ENCODE peak calls at places on chromosomes 3 and 15, in eight cellular contexts. U is neural crest cell, Q is SW480, Y is K562, L is frontal cortex, H is H54, R is neuronal stem cell, N is left ventricle myocardium superior. S is an unnamed sample.

GRCh38 chr3:58155838-58156237 is 54.9 kb downstream of the DNASE1L3 start:
- DNase-seq in U (no peak), Q (no peak), Y (no peak), L (no peak), H (no peak), R (no peak), N (no peak), S (no peak)

GRCh38 chr3:172478116-172478515 is 29.9 kb upstream of the GHSR start:
- DNase-seq in U (no peak), Q (no peak), Y (no peak), L (no peak), H (no peak), R (no peak), N (no peak), S (no peak)

GRCh38 chr3:139846729-139847128 is 88.3 kb upstream of the CLSTN2 start:
- DNase-seq in U (no peak), Q (no peak), Y (no peak), L (no peak), H (no peak), R (no peak), N (no peak), S (no peak)

GRCh38 chr3:46987485-46988401 is 8.3 kb downstream of the NBEAL2 start:
- DNase-seq in U (no peak), Q (peak; percentile 64), Y (peak; percentile 98), L (no peak), H (no peak), R (no peak), N (peak; percentile 79), S (no peak)

GRCh38 chr3:72134989-72135451 is 350.1 kb upstream of the PROK2 start:
- DNase-seq in U (no peak), Q (no peak), Y (no peak), L (no peak), H (no peak), R (no peak), N (no peak), S (no peak)

GRCh38 chr3:108088697-108089096 is 2.1 kb downstream of the CD47 start:
- DNase-seq in U (no peak), Q (peak; percentile 17), Y (no peak), L (no peak), H (no peak), R (no peak), N (no peak), S (peak; percentile 15)

GRCh38 chr3:56323986-56324420 is 144.3 kb downstream of the ERC2 start:
- DNase-seq in U (no peak), Q (peak; percentile 15), Y (peak; percentile 16), L (no peak), H (peak; percentile 52), R (peak; percentile 24), N (no peak), S (no peak)

GRCh38 chr3:157417247-157417646 is 19.4 kb upstream of the PTX3 start:
- DNase-seq in U (no peak), Q (no peak), Y (no peak), L (no peak), H (no peak), R (no peak), N (no peak), S (no peak)

GRCh38 chr3:179739816-179740594 is 87.2 kb downstream of the USP13 start:
- DNase-seq in U (no peak), Q (no peak), Y (no peak), L (no peak), H (no peak), R (no peak), N (no peak), S (no peak)

GRCh38 chr15:42730135-42730534 is 6.8 kb downstream of the CDAN1 start:
- DNase-seq in U (no peak), Q (no peak), Y (no peak), L (no peak), H (no peak), R (no peak), N (no peak), S (no peak)

GRCh38 chr3:53570086-53570485 is 75.7 kb downstream of the CACNA1D start:
- DNase-seq in U (no peak), Q (no peak), Y (no peak), L (no peak), H (no peak), R (no peak), N (no peak), S (no peak)

GRCh38 chr3:182740710-182741109 is 52.6 kb upstream of the ATP11B start:
- DNase-seq in U (no peak), Q (peak; percentile 12), Y (peak; percentile 73), L (no peak), H (peak; percentile 19), R (no peak), N (no peak), S (no peak)

GRCh38 chr3:128060473-128061381 is 8.5 kb downstream of the SEC61A1 start:
- DNase-seq in U (no peak), Q (no peak), Y (no peak), L (no peak), H (no peak), R (no peak), N (no peak), S (no peak)

GRCh38 chr3:134600166-134600670 is 50.6 kb downstream of the KY start:
- DNase-seq in U (no peak), Q (no peak), Y (no peak), L (no peak), H (no peak), R (no peak), N (no peak), S (no peak)

GRCh38 chr15:77358545-77359240 is 61.2 kb downstream of the PEAK1 start:
- DNase-seq in U (no peak), Q (no peak), Y (no peak), L (no peak), H (no peak), R (no peak), N (no peak), S (no peak)

GRCh38 chr3:127005864-127006500 is 23.1 kb downstream of the PLXNA1 start:
- DNase-seq in U (no peak), Q (no peak), Y (no peak), L (no peak), H (peak; percentile 71), R (no peak), N (no peak), S (no peak)

GRCh38 chr3:129576514-129577345 is 29.7 kb downstream of the PLXND1 start:
- DNase-seq in U (no peak), Q (no peak), Y (no peak), L (no peak), H (no peak), R (no peak), N (peak; percentile 71), S (peak; percentile 56)